ENCODE peak calls at places on chromosomes 16 and 17, in nine cellular contexts. M is SJCRH30, S is PC-3, N is iPS DF 6.9, W is body of pancreas, G is IMR-90, C is foreskin keratinocyte, A is tibial artery, D is brain microvascular endothelial cell. R is an unnamed sample.

GRCh38 chr16:85136213-85136704 is 24.0 kb upstream of the CIBAR2 start:
- DNase-seq in M (peak; percentile 95), D (no peak), W (peak; percentile 64), C (no peak), N (no peak), G (no peak), A (peak; percentile 71), S (no peak), R (no peak)

GRCh38 chr17:71405101-71405500 is 715.7 kb upstream of the SOX9 start:
- DNase-seq in N (no peak), M (no peak), C (peak; percentile 99), W (no peak), S (peak; percentile 99), A (no peak), G (no peak), D (no peak), R (no peak)

GRCh38 chr16:81752225-81752875 is 26.7 kb upstream of the PLCG2 start:
- DNase-seq in A (peak; percentile 79), N (no peak), G (no peak), S (no peak), M (peak; percentile 42), D (no peak), C (no peak), W (peak; percentile 68), R (no peak)

GRCh38 chr17:76246080-76247066 is 6.1 kb upstream of the RNF157 start:
- DNase-seq in W (peak; percentile 21), C (no peak), D (no peak), S (no peak), N (no peak), A (peak; percentile 25), G (peak; percentile 53), M (peak; percentile 45), R (no peak)

GRCh38 chr16:83335076-83335475 is 472.7 kb upstream of the HSBP1 start:
- DNase-seq in A (no peak), G (peak; percentile 31), S (no peak), C (no peak), D (peak; percentile 34), W (no peak), N (no peak), M (no peak), R (no peak)

GRCh38 chr16:47461598-47462266 is 601 bp downstream of the PHKB start:
- DNase-seq in D (peak; percentile 30), G (peak; percentile 48), W (peak; percentile 68), M (peak; percentile 10), N (no peak), S (peak; percentile 67), A (no peak), C (peak; percentile 75), R (no peak)

GRCh38 chr16:8892101-8892575 is 10.0 kb downstream of the LITAFD start:
- DNase-seq in G (no peak), A (peak; percentile 65), W (no peak), M (no peak), C (no peak), S (no peak), N (no peak), D (no peak), R (no peak)

GRCh38 chr17:48016112-48016511 is 21.5 kb downstream of the COPZ2 start:
- DNase-seq in N (no peak), A (no peak), C (no peak), S (peak; percentile 35), D (peak; percentile 38), W (no peak), M (no peak), G (peak; percentile 86), R (no peak)

GRCh38 chr17:49779730-49780220 is 8.7 kb upstream of the KAT7 start:
- DNase-seq in N (no peak), A (no peak), M (peak; percentile 11), D (peak; percentile 67), S (peak; percentile 83), W (peak; percentile 67), G (peak; percentile 84), C (peak; percentile 69), R (peak; percentile 23)

GRCh38 chr16:636206-637080 is at the start of gene METTL26:
- DNase-seq in G (peak; percentile 91), W (peak; percentile 98), D (peak; percentile 91), A (peak; percentile 97), S (peak; percentile 88), M (peak; percentile 96), C (peak; percentile 91), N (peak; percentile 75), R (peak; percentile 78)

GRCh38 chr16:78446486-78446885 is 347.0 kb downstream of the WWOX start:
- DNase-seq in D (no peak), S (no peak), M (no peak), W (no peak), A (no peak), G (no peak), C (no peak), N (no peak), R (no peak)

GRCh38 chr17:17876959-17877547 is 40.3 kb upstream of the SREBF1 start:
- DNase-seq in S (no peak), D (peak; percentile 16), C (no peak), N (no peak), G (peak; percentile 24), A (peak; percentile 92), M (no peak), W (peak; percentile 49), R (no peak)

GRCh38 chr16:12805091-12805490 is 1.4 kb upstream of the CPPED1 start:
- DNase-seq in W (no peak), S (peak; percentile 8), D (no peak), G (no peak), N (no peak), A (no peak), C (no peak), M (no peak), R (no peak)

GRCh38 chr17:47305302-47305923 is 18.3 kb upstream of the EFCAB13 start:
- DNase-seq in N (no peak), S (peak; percentile 100), A (no peak), G (peak; percentile 93), D (peak; percentile 80), M (peak; percentile 40), C (peak; percentile 81), W (peak; percentile 16), R (peak; percentile 74)

GRCh38 chr16:1474047-1474446 is 781 bp downstream of the CLCN7 start:
- DNase-seq in A (no peak), S (peak; percentile 3), M (no peak), C (no peak), D (no peak), G (no peak), W (no peak), N (no peak), R (no peak)

GRCh38 chr16:11016993-11017392 is 72.6 kb downstream of the CLEC16A start:
- DNase-seq in G (peak; percentile 58), C (peak; percentile 88), W (peak; percentile 28), M (no peak), D (peak; percentile 80), A (no peak), S (peak; percentile 67), N (no peak), R (no peak)

GRCh38 chr17:30556374-30557332 is 79.4 kb downstream of the GOSR1 start:
- DNase-seq in D (no peak), A (peak; percentile 60), N (no peak), C (no peak), G (no peak), W (no peak), S (no peak), M (no peak), R (no peak)

GRCh38 chr16:22428654-22429053 is 54.2 kb upstream of the CDR2 start:
- DNase-seq in G (no peak), C (no peak), A (no peak), D (no peak), W (peak; percentile 10), N (no peak), M (no peak), S (no peak), R (no peak)

GRCh38 chr16:87206646-87207451 is 110.3 kb downstream of the C16orf95 start:
- DNase-seq in S (peak; percentile 87), G (peak; percentile 64), N (no peak), A (no peak), M (no peak), D (peak; percentile 35), C (peak; percentile 98), W (no peak), R (no peak)

GRCh38 chr16:87207965-87208364 is 109.2 kb downstream of the C16orf95 start:
- DNase-seq in S (no peak), C (no peak), A (peak; percentile 48), G (no peak), D (no peak), M (no peak), W (no peak), N (no peak), R (no peak)

GRCh38 chr16:87209808-87210512 is 107.2 kb downstream of the C16orf95 start:
- DNase-seq in D (no peak), M (no peak), C (no peak), N (no peak), S (no peak), A (peak; percentile 7), W (no peak), G (no peak), R (no peak)

GRCh38 chr16:87210949-87211348 is 106.2 kb downstream of the C16orf95 start:
- DNase-seq in C (peak; percentile 54), G (peak; percentile 45), A (no peak), M (no peak), W (no peak), D (no peak), S (peak; percentile 52), N (no peak), R (no peak)

GRCh38 chr16:87207509-87207908 is 109.7 kb downstream of the C16orf95 start:
- DNase-seq in A (peak; percentile 65), M (no peak), N (no peak), D (peak; percentile 49), C (no peak), S (no peak), W (peak; percentile 10), G (peak; percentile 81), R (peak; percentile 55)
- H3K27ac ChIP-seq in A (peak overlapping the region; percentile 18), M (no peak overlapping the region), N (no peak overlapping the region), D (peak overlapping the region; percentile 82), C (peak overlapping the region; percentile 65), S (peak overlapping the region; percentile 73), W (no peak overlapping the region), G (peak overlapping the region; percentile 57), R (peak overlapping the region; percentile 73)

GRCh38 chr17:32269377-32269776 is 3.7 kb downstream of the RHBDL3 start:
- DNase-seq in D (no peak), N (no peak), C (no peak), M (peak; percentile 58), S (no peak), W (no peak), G (no peak), A (no peak), R (no peak)
- H3K27me3 ChIP-seq in D (peaks cover 34% of the 10 kb centered on the region), N (peaks cover 13% of the 10 kb centered on the region), C (peaks cover 80% of the 10 kb centered on the region), M (peaks cover 33% of the 10 kb centered on the region), S (peaks cover 38% of the 10 kb centered on the region), W (peaks cover 11% of the 10 kb centered on the region), G (peaks cover 63% of the 10 kb centered on the region), A (no peaks in the 10 kb centered on the region), R (peaks cover 63% of the 10 kb centered on the region)

DNA sequence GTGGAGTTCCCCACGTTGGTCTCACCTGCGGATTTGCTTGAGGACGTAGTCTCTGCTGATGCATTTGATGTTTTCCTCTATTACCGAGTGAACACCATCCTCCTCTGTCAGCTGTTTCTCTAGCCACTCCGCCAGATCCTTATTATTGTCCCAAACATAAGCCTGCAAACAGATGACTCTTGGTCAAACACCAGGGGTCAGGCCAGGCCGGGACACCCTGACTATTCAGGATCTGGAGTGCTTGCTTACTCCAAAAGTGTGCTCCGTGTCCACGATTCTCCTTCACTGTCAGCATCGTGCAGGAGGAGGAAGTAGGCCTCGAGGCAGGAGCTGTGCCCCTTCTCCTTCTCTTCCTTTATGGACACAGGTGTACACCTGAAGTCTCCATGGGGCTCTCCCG is 140.2 kb downstream of the AATF start:
- DNase-seq in G (no peak), N (no peak), C (no peak), D (no peak), S (no peak), A (no peak), M (no peak), W (no peak), R (no peak)
- H3K27ac ChIP-seq in G (no peak overlapping the region), N (no peak overlapping the region), C (no peak overlapping the region), D (no peak overlapping the region), S (no peak overlapping the region), A (no peak overlapping the region), M (no peak overlapping the region), W (no peak overlapping the region), R (no peak overlapping the region)

GRCh38 chr17:79223953-79224352 is 149.3 kb downstream of the ENGASE start:
- DNase-seq in G (no peak), A (no peak), N (no peak), W (no peak), D (no peak), S (no peak), M (peak; percentile 37), C (no peak), R (no peak)
- H3K27me3 ChIP-seq in G (peaks cover 43% of the 10 kb centered on the region), A (no peaks in the 10 kb centered on the region), N (no peaks in the 10 kb centered on the region), W (no peaks in the 10 kb centered on the region), D (peaks cover 23% of the 10 kb centered on the region), S (peaks cover 90% of the 10 kb centered on the region), M (peaks cover 26% of the 10 kb centered on the region), C (peaks cover 30% of the 10 kb centered on the region), R (peaks cover 20% of the 10 kb centered on the region)

R was measured in AG04450.